ENCODE peak calls at places on chromosomes 2 and 18, in four cellular contexts. Q is lower lobe of right lung, C is tibial artery, M is activated B cell treated with CpG ODN at 0.5 μM for 24 hours. U is an unnamed sample.
A peak's percentile ranks its signal among the peaks of the same experiment; 100 is the strongest.

GRCh38 chr2:19900536-19901200 is 1.1 kb downstream of the TTC32 start:
- DNase-seq in Q (no peak), C (no peak), M (no peak), U (no peak)

GRCh38 chr2:178328037-178328436 is 122.9 kb downstream of the PRKRA start:
- DNase-seq in Q (no peak), C (no peak), M (no peak), U (no peak)

GRCh38 chr2:15450808-15451207 is 110.3 kb downstream of the NBAS start:
- DNase-seq in Q (no peak), C (no peak), M (no peak), U (no peak)

GRCh38 chr2:142321706-142322280 is 191.0 kb upstream of the LRP1B start:
- DNase-seq in Q (no peak), C (no peak), M (no peak), U (no peak)

GRCh38 chr2:174336403-174337336 is 1.9 kb downstream of the SP9 start:
- DNase-seq in Q (peak; percentile 56), C (no peak), M (peak; percentile 64), U (peak; percentile 66)

GRCh38 chr2:48944961-48945360 is 189.4 kb upstream of the LHCGR start:
- DNase-seq in Q (no peak), C (no peak), M (no peak), U (no peak)

GRCh38 chr2:165562235-165562634 is 92.7 kb downstream of the CSRNP3 start:
- DNase-seq in Q (no peak), C (no peak), M (no peak), U (no peak)

GRCh38 chr18:11957636-11958035 is 23.7 kb upstream of the IMPA2 start:
- DNase-seq in Q (no peak), C (no peak), M (no peak), U (no peak)

GRCh38 chr18:52288403-52289004 is 51.5 kb upstream of the DCC start:
- DNase-seq in Q (peak; percentile 51), C (no peak), M (no peak), U (peak; percentile 16)

GRCh38 chr2:45908316-45909150 is 257.1 kb downstream of the PRKCE start:
- DNase-seq in Q (no peak), C (no peak), M (no peak), U (no peak)

GRCh38 chr2:189425676-189426075 is 15.6 kb upstream of the WDR75 start:
- DNase-seq in Q (no peak), C (no peak), M (no peak), U (no peak)

GRCh38 chr2:3127279-3127690 is 250.3 kb downstream of the EIPR1 start:
- DNase-seq in Q (no peak), C (peak; percentile 41), M (no peak), U (no peak)

GRCh38 chr2:97658691-97659157 is 5.1 kb downstream of the ACTR1B start:
- DNase-seq in Q (no peak), C (no peak), M (no peak), U (no peak)

GRCh38 chr2:85656468-85656867 is 11.5 kb downstream of the SFTPB start:
- DNase-seq in Q (no peak), C (no peak), M (no peak), U (no peak)
- TF ChIP-seq CTCF in Q (no peak), C (no peak), M (no peak), U (no peak)

DNA sequence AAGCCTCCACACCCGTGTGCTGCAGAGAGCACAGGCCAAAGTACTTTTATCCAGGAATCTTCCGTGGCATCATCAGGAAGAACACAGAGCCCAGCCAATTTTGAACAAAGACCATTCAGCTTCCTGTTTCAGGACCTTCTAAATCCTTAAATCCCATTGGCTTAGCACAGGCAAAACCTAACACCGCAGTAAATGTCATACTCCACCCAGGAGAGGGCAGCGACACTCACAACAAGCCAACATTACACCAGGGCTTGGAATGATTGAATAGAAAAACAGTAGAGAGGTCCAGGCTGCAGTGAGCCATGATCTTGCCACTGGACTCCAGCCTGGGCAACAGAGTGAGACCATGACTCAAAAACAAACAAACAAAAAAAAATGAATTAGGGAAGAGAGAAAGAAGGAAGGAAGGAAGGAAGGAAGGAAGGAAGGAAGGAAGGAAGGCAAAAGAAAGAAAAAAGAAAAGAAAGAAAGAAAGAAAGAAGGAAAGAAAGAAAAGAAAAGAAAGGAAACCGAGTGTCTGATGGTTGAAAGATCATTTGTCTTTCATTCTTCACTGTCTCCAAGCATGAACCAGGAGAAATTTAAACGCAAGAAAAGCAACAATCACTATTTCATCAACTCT is 144.6 kb upstream of the SATB2 start:
- DNase-seq in Q (no peak), C (no peak), M (no peak), U (no peak)
- TF ChIP-seq CTCF in Q (no peak), C (no peak), M (no peak), U (peak; percentile 20)

DNA sequence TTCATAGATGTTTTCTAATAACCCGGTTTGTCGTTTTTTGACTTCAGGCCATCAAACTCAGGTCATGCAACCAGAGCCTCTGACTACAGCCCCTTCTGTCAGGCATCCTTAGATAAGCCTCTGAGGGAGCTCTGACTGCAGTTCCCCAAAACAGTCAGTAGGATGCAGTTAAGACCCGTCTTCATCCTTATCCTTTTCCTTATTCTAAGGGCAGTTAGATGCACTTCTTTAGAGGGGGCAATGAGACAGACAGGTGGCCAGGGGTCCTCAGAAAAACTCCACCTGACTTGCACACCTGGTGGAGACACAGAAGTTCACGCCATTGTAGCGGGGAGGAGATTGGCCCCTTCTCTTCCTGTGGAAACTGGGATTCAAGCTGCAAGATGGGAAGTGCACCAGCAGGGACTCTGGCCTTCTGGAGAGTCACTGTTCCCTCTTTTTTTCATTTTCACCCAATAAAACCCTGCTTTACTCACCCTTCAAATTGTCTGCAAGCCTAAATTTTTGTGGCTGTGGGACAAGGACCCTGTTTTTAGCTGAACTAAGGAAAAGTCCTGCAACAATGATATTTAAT is 104.8 kb upstream of the TFPI start:
- DNase-seq in Q (no peak), C (no peak), M (no peak), U (no peak)
- TF ChIP-seq CTCF in Q (peak; percentile 22), C (peak; percentile 7), M (no peak), U (peak; percentile 48)

DNA sequence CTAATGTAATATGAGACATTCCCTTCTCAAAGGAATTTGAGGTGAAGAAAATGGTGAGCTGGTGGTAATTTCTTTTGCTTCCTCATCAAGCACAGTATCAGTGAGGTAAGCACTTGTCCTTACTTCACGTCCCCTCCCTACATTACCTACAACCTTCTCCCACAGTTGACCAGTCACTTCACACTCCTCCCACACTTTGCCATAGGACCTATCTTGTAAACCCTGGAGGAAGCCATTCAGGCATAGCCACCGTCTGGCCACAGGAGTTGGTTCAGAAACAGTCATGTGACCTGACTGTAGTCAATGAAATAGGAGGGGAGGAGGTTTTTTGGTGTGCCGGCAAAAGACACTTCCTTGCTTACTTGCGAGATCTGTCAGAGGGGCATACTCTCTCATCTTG is 12.1 kb downstream of the ACOXL start:
- DNase-seq in Q (no peak), C (no peak), M (no peak), U (no peak)
- TF ChIP-seq CTCF in Q (no peak), C (no peak), M (no peak), U (no peak)

GRCh38 chr2:105864262-105864661 is 119.5 kb downstream of the NCK2 start:
- DNase-seq in Q (no peak), C (no peak), M (no peak), U (no peak)

GRCh38 chr2:105868060-105868459 is 123.3 kb downstream of the NCK2 start:
- DNase-seq in Q (no peak), C (no peak), M (no peak), U (no peak)

GRCh38 chr2:105862843-105863242 is 118.1 kb downstream of the NCK2 start:
- DNase-seq in Q (no peak), C (no peak), M (no peak), U (no peak)

GRCh38 chr2:105866439-105867170 is 121.9 kb downstream of the NCK2 start:
- DNase-seq in Q (no peak), C (no peak), M (no peak), U (no peak)

GRCh38 chr2:105865222-105865913 is 120.7 kb downstream of the NCK2 start:
- DNase-seq in Q (no peak), C (no peak), M (no peak), U (no peak)
- TF ChIP-seq CTCF in Q (no peak), C (no peak), M (no peak), U (no peak)

GRCh38 chr2:24228470-24228869 is 53.6 kb downstream of the FAM228A start:
- DNase-seq in Q (no peak), C (no peak), M (no peak), U (no peak)
- TF ChIP-seq CTCF in Q (peak; percentile 30), C (peak; percentile 35), M (no peak), U (peak; percentile 41)

GRCh38 chr18:3380384-3380961 is 69.5 kb upstream of the TGIF1 start:
- DNase-seq in Q (no peak), C (no peak), M (no peak), U (no peak)
- TF ChIP-seq CTCF in Q (no peak), C (no peak), M (no peak), U (no peak)

DNA sequence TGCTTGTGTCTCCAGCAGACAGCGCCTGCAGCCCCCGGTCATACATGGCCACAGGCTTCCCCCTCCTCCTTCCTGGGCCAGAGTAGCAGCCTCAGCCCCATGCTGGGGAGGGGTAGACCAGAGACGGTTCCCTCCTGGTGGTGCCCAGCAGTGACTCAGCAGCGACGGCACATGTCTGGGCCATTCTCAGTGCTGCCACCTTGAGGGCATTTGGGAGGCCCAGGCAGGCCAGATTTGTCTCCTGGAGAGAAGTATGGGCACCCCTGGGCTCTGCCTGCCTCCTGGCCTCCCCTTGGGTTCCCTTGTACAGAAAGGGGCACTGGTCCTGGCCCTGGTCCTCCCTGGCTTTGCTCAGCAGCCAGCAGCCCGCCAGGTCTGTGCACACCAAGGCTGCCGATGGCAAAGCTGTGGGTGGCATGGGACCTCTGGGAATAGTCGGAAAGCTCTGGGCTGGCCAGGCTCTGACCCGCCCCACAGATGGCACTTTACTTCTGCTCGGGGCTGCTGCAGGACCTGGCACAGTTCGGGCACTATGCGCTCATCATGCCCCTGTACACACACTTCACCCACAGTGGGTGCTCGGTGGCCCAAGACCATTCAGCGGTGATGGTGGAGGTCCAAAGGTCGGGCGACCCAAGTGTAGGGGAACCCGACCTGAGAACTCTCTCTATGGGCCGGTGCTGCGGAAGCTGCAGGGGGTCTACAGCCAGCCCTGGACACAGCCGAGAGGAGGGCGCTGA is 11.4 kb upstream of the ALPI start:
- DNase-seq in Q (peak; percentile 65), C (peak; percentile 60), M (no peak), U (no peak)
- TF ChIP-seq CTCF in Q (peak; percentile 59), C (no peak), M (no peak), U (peak; percentile 56)